ENCODE peak calls at places on chromosome 1, in eight cellular contexts. C, P, E, O, B, H, F and Q are unnamed samples.
A peak's percentile ranks its signal among the peaks of the same experiment; 100 is the strongest.

GRCh38 chr1:97304366-97304765 is 582.8 kb downstream of the PTBP2 start:
- DNase-seq in C (no peak), P (no peak), E (no peak), O (no peak), B (no peak), H (no peak), F (no peak), Q (no peak)

GRCh38 chr1:16155537-16156410 is at the start of gene EPHA2:
- DNase-seq in C (peak; percentile 94), P (peak; percentile 93), E (peak; percentile 82), O (no peak), B (no peak), H (peak; percentile 95), F (peak; percentile 96), Q (peak; percentile 95)

GRCh38 chr1:24384251-24385090 is 29.1 kb downstream of the STPG1 start:
- DNase-seq in C (no peak), P (no peak), E (no peak), O (no peak), B (no peak), H (peak; percentile 48), F (no peak), Q (no peak)

GRCh38 chr1:84918706-84919105 is 25.7 kb upstream of the LPAR3 start:
- DNase-seq in C (no peak), P (no peak), E (no peak), O (no peak), B (no peak), H (no peak), F (no peak), Q (no peak)

GRCh38 chr1:112988367-112988766 is 32.4 kb upstream of the SLC16A1 start:
- DNase-seq in C (no peak), P (no peak), E (no peak), O (no peak), B (no peak), H (no peak), F (no peak), Q (peak; percentile 56)

GRCh38 chr1:75838099-75838498 is 41.4 kb downstream of the MSH4 start:
- DNase-seq in C (no peak), P (no peak), E (no peak), O (no peak), B (no peak), H (no peak), F (no peak), Q (no peak)

GRCh38 chr1:6001992-6002576 is 9.9 kb upstream of the NPHP4 start:
- DNase-seq in C (peak; percentile 61), P (no peak), E (no peak), O (no peak), B (no peak), H (peak; percentile 40), F (no peak), Q (no peak)

GRCh38 chr1:44072204-44072603 is 40.9 kb upstream of the SLC6A9 start:
- DNase-seq in C (no peak), P (no peak), E (no peak), O (no peak), B (no peak), H (no peak), F (no peak), Q (no peak)

GRCh38 chr1:246324711-246325110 is 182.4 kb downstream of the SMYD3 start:
- DNase-seq in C (no peak), P (no peak), E (no peak), O (no peak), B (no peak), H (no peak), F (peak; percentile 8), Q (no peak)

GRCh38 chr1:211641942-211642341 is 33.5 kb downstream of the NEK2 start:
- DNase-seq in C (no peak), P (no peak), E (no peak), O (no peak), B (no peak), H (peak; percentile 7), F (no peak), Q (no peak)

GRCh38 chr1:151156515-151156819 is at the start of gene TNFAIP8L2:
- DNase-seq in C (peak; percentile 89), P (no peak), E (no peak), O (peak; percentile 78), B (no peak), H (peak; percentile 54), F (no peak), Q (peak; percentile 65)

GRCh38 chr1:167054946-167055630 is 35.1 kb downstream of the GPA33 start:
- DNase-seq in C (no peak), P (no peak), E (no peak), O (no peak), B (no peak), H (no peak), F (no peak), Q (no peak)

GRCh38 chr1:168767885-168768584 is 39.0 kb upstream of the DPT start:
- DNase-seq in C (no peak), P (no peak), E (no peak), O (no peak), B (no peak), H (peak; percentile 32), F (no peak), Q (no peak)

GRCh38 chr1:213538251-213538650 is 449.5 kb upstream of the PROX1 start:
- DNase-seq in C (no peak), P (no peak), E (no peak), O (no peak), B (no peak), H (no peak), F (no peak), Q (no peak)

GRCh38 chr1:8083739-8084484 is 57.8 kb upstream of the ERRFI1 start:
- DNase-seq in C (no peak), P (peak; percentile 95), E (no peak), O (no peak), B (no peak), H (no peak), F (no peak), Q (peak; percentile 92)

DNA sequence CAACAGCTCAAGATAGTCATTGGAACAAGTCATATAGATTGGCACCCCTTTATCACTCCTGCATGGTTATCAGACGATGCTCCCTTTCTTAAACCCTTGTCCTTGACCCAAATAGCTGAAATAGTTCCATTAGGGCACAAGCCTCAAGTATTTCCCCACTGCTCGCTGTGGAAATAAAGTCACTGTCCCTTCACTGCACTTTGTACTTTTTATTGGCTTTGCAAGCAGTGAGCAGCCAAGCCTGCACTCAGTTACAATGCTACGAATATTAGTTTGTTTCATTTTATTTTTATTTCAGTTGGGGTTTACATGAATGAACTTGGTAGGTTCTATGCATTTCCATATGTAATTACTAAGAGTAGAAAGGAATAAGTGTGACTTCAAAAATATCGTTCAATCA is 1176.4 kb downstream of the BRINP3 start:
- DNase-seq in C (no peak), P (no peak), E (no peak), O (no peak), B (no peak), H (no peak), F (peak; percentile 8), Q (no peak)
- H3K27ac ChIP-seq in C (no peak overlapping the region), P (no peak overlapping the region), E (no peak overlapping the region), O (no peak overlapping the region), B (no peak overlapping the region), H (no peak overlapping the region), F (no peak overlapping the region), Q (no peak overlapping the region)

GRCh38 chr1:206036661-206037455 is 13.2 kb upstream of the CTSE start:
- DNase-seq in C (no peak), P (no peak), E (no peak), O (no peak), B (no peak), H (no peak), F (no peak), Q (no peak)
- H3K4me1 ChIP-seq in C (peaks cover 8% of the 10 kb centered on the region), P (peaks cover 21% of the 10 kb centered on the region), E (no peaks in the 10 kb centered on the region), O (no peaks in the 10 kb centered on the region), B (no peaks in the 10 kb centered on the region), H (peaks cover 2% of the 10 kb centered on the region), F (no peaks in the 10 kb centered on the region), Q (no peaks in the 10 kb centered on the region)

GRCh38 chr1:2877391-2877790 is 75.9 kb upstream of the TTC34 start:
- DNase-seq in C (no peak), P (no peak), E (no peak), O (no peak), B (no peak), H (no peak), F (no peak), Q (no peak)

GRCh38 chr1:2880086-2880485 is 78.6 kb upstream of the TTC34 start:
- DNase-seq in C (no peak), P (no peak), E (no peak), O (no peak), B (no peak), H (no peak), F (no peak), Q (no peak)

GRCh38 chr1:2879591-2879990 is 78.1 kb upstream of the TTC34 start:
- DNase-seq in C (no peak), P (no peak), E (no peak), O (no peak), B (no peak), H (no peak), F (no peak), Q (no peak)

GRCh38 chr1:2879026-2879425 is 77.5 kb upstream of the TTC34 start:
- DNase-seq in C (no peak), P (no peak), E (no peak), O (no peak), B (no peak), H (no peak), F (no peak), Q (no peak)

DNA sequence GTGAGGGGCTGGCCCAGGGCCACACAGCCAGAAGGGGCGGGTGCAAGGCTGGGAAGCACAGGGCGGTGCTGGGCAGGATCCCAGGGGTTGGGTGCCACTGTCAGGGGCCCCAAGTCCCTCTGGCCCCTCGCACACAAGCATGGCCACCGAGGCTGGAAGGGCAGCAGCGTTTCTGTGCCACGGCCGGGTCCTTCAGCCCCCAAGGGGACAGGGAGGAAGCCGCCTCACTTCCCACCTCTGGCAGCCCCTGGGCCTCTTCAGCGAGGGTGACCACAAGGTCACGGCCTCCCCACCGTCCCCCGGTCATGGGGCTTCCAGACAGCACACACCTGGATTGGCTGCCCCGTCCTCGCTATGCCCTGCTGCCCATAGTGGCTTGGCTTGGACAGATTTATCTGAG is 77.1 kb upstream of the TTC34 start:
- DNase-seq in C (no peak), P (no peak), E (no peak), O (no peak), B (no peak), H (no peak), F (no peak), Q (no peak)
- H3K9me3 ChIP-seq in C (no peaks in the 10 kb centered on the region), P (no peaks in the 10 kb centered on the region), E (no peaks in the 10 kb centered on the region), O (no peaks in the 10 kb centered on the region), B (no peaks in the 10 kb centered on the region), H (no peaks in the 10 kb centered on the region), F (no peaks in the 10 kb centered on the region), Q (no peaks in the 10 kb centered on the region)

GRCh38 chr1:201309420-201309819 is 26.1 kb downstream of the PKP1 start:
- DNase-seq in C (peak; percentile 80), P (peak; percentile 80), E (no peak), O (no peak), B (no peak), H (peak; percentile 55), F (peak; percentile 88), Q (peak; percentile 86)

GRCh38 chr1:201304126-201304525 is 20.8 kb downstream of the PKP1 start:
- DNase-seq in C (no peak), P (no peak), E (no peak), O (no peak), B (no peak), H (no peak), F (no peak), Q (no peak)

GRCh38 chr1:201307760-201308499 is 24.6 kb downstream of the PKP1 start:
- DNase-seq in C (peak; percentile 75), P (no peak), E (no peak), O (no peak), B (no peak), H (peak; percentile 49), F (no peak), Q (peak; percentile 81)

GRCh38 chr1:201305815-201306214 is 22.5 kb downstream of the PKP1 start:
- DNase-seq in C (peak; percentile 27), P (no peak), E (no peak), O (no peak), B (no peak), H (no peak), F (no peak), Q (no peak)

GRCh38 chr1:201307239-201307638 is 23.9 kb downstream of the PKP1 start:
- DNase-seq in C (peak; percentile 31), P (no peak), E (no peak), O (no peak), B (no peak), H (no peak), F (no peak), Q (no peak)
- H3K27ac ChIP-seq in C (no peak overlapping the region), P (no peak overlapping the region), E (no peak overlapping the region), O (no peak overlapping the region), B (no peak overlapping the region), H (no peak overlapping the region), F (no peak overlapping the region), Q (no peak overlapping the region)